ENCODE peak calls at places on chromosomes 4 and X, in eight cellular contexts. R is sigmoid colon, T is ovary, V is NB4, I is heart left ventricle, U is stomach, J is H1, X is tibial nerve. E is an unnamed sample.

GRCh38 chr4:5204781-5205180 is 153.5 kb downstream of the STK32B start:
- DNase-seq in R (no peak), T (no peak), V (no peak), I (no peak), U (no peak), J (no peak), X (no peak), E (peak)

GRCh38 chr4:164880489-164881262 is 3.7 kb downstream of the APELA start:
- DNase-seq in R (no peak), T (no peak), V (no peak), I (no peak), U (no peak), J (no peak), X (no peak), E (no peak)

GRCh38 chr4:13933163-13933562 is 305.6 kb upstream of the BOD1L1 start:
- DNase-seq in R (no peak), T (no peak), V (peak), I (no peak), U (no peak), J (no peak), X (no peak), E (no peak)

GRCh38 chrX:13398073-13398823 is 78.4 kb upstream of the ATXN3L start:
- DNase-seq in R (peak), T (peak), V (peak), I (peak), U (peak), J (peak), X (no peak), E (peak)

GRCh38 chrX:16039363-16039762 is 84.0 kb upstream of the GRPR start:
- DNase-seq in R (no peak), T (no peak), V (no peak), I (no peak), U (no peak), J (no peak), X (no peak), E (no peak)

GRCh38 chr4:37392540-37393255 is 148.2 kb downstream of the NWD2 start:
- DNase-seq in R (peak), T (no peak), V (no peak), I (peak), U (peak), J (no peak), X (peak), E (no peak)

GRCh38 chr4:31518796-31519250 is 798.7 kb downstream of the PCDH7 start:
- DNase-seq in R (no peak), T (no peak), V (no peak), I (no peak), U (no peak), J (no peak), X (no peak), E (no peak)

GRCh38 chrX:20144491-20144890 is 2.9 kb upstream of the EIF1AX start:
- DNase-seq in R (no peak), T (no peak), V (peak), I (no peak), U (no peak), J (no peak), X (no peak), E (no peak)

GRCh38 chrX:105116541-105116940 is 104.0 kb downstream of the TEX13A start:
- DNase-seq in R (no peak), T (no peak), V (no peak), I (no peak), U (no peak), J (no peak), X (no peak), E (no peak)

GRCh38 chrX:24398766-24399165 is 38.3 kb downstream of the SUPT20HL1 start:
- DNase-seq in R (no peak), T (no peak), V (no peak), I (no peak), U (no peak), J (no peak), X (no peak), E (no peak)

GRCh38 chr4:15925830-15926229 is 12.7 kb downstream of the FGFBP1 start:
- DNase-seq in R (no peak), T (no peak), V (no peak), I (no peak), U (no peak), J (no peak), X (no peak), E (no peak)

GRCh38 chr4:48698029-48698901 is 81.8 kb downstream of the FRYL start:
- DNase-seq in R (peak), T (peak), V (peak), I (peak), U (peak), J (no peak), X (peak), E (peak)

DNA sequence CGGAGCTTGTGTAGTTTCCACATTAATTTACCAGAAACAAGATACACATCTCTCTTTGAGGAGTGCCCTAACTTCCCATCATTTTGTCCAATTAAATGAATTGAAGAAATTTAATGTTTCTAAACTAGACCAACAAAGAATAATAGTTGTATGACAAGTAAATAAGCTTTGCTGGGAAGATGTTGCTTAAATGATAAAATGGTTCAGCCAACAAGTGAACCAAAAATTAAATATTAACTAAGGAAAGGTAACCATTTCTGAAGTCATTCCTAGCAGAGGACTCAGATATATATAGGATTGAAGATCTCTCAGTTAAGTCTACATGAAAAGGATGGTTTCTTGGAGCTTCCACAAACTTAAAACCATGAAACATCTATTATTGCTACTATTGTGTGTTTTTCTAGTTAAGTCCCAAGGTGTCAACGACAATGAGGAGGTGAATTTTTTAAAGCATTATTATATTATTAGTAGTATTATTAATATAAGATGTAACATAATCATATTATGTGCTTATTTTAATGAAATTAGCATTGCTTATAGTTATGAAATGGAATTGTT is at the start of gene FGB:
- DNase-seq in R (no peak), T (no peak), V (no peak), I (no peak), U (no peak), J (no peak), X (no peak), E (no peak)
- TF ChIP-seq POLR2A in R (no peak), T (no peak), V (no peak), I (no peak), U (no peak), J (no peak), X (no peak), E (no peak)

GRCh38 chrX:154140206-154140605 is 3.8 kb upstream of the OPN1LW start:
- DNase-seq in R (no peak), T (no peak), V (no peak), I (no peak), U (no peak), J (no peak), X (no peak), E (no peak)
- TF ChIP-seq CTCF in R (no peak), T (no peak), V (no peak), I (no peak), U (no peak), J (no peak), X (no peak), E (no peak)

DNA sequence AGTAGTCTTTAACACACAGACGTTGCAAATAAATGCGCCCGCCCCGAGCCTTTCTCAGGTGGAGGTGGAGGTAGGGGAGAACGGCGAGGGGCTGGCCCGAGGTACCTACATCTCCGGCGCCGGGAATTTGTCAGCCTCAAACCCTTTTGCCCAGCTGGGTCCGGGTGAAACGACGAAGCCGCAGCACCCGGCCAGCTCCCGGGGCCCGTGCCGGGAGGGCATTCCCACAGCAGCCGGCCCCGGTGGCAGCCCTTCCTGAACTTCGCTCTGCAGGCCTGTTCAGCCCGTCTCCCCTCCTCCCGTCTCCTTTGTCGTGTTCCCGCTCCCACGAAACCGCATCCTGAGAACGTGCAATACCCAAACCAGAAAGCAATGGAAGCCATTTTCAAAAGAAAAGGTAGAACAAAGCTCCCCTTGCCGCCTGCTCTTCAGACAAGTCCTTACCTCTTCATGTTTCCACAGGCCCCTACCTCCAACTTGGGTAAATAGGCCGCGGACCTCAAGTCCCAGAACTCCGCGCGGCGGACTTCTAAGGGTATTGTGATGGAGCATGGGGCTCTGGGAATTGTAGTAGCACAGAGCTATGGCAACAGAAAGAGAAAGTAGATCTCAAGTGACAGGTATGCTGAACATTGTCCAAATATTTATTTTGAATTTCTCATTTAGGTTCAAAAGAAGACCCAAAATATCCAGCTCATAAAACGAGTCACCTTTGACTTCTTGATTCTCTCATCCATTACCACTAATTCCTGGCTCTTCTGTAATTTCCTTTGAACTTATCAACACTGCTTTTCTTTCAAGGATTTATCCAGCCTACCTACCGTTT is at the start of gene RBM41:
- DNase-seq in R (peak), T (peak), V (peak), I (peak), U (peak), J (peak), X (peak), E (peak)
- TF ChIP-seq POLR2A in R (no peak), T (no peak), V (no peak), I (no peak), U (no peak), J (peak), X (peak), E (no peak)

GRCh38 chr4:17447675-17448298 is 64.1 kb downstream of the QDPR start:
- DNase-seq in R (no peak), T (no peak), V (peak), I (no peak), U (peak), J (no peak), X (no peak), E (no peak)

GRCh38 chr4:17450431-17450830 is 61.5 kb downstream of the QDPR start:
- DNase-seq in R (no peak), T (no peak), V (no peak), I (no peak), U (no peak), J (no peak), X (no peak), E (no peak)

GRCh38 chr4:17448689-17449088 is 63.2 kb downstream of the QDPR start:
- DNase-seq in R (no peak), T (no peak), V (peak), I (no peak), U (no peak), J (no peak), X (no peak), E (no peak)

GRCh38 chr4:17447056-17447455 is 64.8 kb downstream of the QDPR start:
- DNase-seq in R (no peak), T (no peak), V (no peak), I (no peak), U (no peak), J (no peak), X (no peak), E (no peak)
- TF ChIP-seq CTCF in R (no peak), T (no peak), V (no peak), I (no peak), U (no peak), J (no peak), X (no peak), E (no peak)

DNA sequence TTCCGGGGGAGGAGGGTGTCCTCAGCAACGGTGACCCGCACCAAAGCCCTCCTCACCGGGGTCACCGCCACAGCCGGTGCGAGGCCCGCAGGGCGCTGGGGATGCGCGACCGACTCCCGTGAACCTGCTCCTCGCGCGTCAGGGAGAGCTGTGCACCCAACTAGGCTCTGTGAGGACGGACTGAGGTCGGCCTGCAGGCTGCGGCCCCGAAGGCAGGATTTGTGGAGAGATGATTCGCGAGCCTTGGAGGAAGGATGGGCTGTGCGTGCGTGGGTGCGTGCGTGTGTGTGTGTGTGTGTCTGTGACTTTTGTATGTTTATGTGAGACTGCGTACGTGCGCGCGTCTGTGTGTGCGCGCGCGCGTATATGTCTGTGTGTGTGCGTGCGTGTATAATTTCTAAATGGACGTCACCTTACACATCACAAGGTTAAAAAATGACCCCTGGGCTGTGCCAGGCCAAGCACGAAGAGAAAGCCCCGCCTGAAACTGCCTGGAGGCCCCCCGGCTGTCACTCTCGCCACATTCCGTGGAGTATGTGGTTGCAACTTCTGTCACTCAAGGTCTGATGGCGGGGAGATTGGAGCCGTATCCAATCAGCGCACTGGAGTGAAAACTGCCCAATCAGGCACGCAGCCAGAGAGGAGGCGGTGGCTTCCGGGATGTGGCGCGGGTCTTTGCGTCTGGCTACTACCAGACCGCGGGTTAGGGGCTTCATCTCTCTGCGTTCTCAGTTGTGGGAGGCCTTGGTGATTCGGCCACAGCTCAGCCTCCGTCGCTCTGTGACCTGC is at the start of gene ZNF141:
- DNase-seq in R (peak), T (peak), V (peak), I (peak), U (peak), J (peak), X (peak), E (peak)
- TF ChIP-seq POLR2A in R (peak), T (peak), V (no peak), I (peak), U (no peak), J (peak), X (peak), E (no peak)

GRCh38 chrX:134908235-134908834 is 82.5 kb upstream of the SMIM10 start:
- DNase-seq in R (no peak), T (no peak), V (peak), I (no peak), U (no peak), J (no peak), X (no peak), E (no peak)
- TF ChIP-seq CTCF in R (no peak), T (no peak), V (peak), I (no peak), U (no peak), J (no peak), X (no peak), E (no peak)

DNA sequence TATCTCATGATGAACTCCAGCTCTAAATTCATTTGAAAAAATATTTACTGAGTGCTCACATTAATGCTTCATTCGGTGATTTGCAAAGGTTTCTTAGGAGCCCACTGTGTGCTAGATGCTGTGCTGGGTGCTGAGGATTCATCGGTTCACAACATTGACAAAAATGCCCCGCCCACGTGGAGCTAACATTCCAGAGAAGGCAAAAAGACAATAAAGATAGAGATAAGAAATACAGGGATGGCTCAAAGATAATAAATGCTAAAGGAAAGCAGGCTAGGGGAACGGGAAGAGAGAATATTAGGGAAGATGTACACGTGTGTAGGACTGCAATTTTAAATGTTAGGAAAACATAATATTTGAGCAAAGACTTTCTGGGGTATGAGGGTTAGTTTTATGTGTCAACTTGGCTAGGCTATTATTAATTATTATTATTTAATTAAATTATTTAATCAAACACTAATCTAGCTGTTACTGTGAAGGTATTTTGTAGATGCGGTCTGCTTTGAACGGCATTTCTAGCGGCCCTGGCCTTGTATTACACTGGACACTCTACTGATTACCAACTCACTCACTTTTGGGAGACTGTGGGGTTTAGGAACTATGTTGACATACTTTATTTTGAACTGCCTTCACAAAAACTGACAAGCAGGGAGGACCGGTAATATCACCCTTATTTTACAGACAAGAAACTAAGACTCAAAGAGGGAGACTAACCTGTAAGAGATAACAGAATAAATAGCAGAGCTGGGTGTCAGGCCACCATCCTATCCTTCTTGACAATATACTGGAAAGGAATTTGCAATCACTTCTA is 61.9 kb upstream of the IRF2 start:
- DNase-seq in R (no peak), T (no peak), V (no peak), I (no peak), U (no peak), J (no peak), X (no peak), E (no peak)
- TF ChIP-seq POLR2A in R (no peak), T (no peak), V (no peak), I (no peak), U (no peak), J (no peak), X (no peak), E (no peak)

DNA sequence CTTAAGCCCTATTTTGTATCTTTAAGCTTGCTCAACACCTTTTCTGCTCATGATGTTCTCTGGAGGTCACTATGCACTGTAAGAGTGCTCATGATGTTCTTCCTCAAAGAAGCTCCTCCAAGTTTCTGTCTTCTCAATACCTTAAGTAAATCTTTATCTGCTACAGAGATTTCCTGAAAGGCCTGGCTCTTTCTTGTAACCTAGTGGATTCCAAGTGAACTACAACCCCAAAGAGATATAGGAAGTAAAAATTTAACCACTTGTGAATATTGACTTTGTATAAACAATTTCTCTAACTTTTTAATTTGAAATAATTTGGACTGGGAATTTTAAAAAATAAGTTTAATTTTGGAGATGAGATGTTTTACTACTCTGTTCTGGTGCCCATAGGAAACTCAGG is 39.3 kb upstream of the XK start:
- DNase-seq in R (no peak), T (no peak), V (peak), I (no peak), U (no peak), J (no peak), X (no peak), E (no peak)
- TF ChIP-seq CTCF in R (no peak), T (no peak), V (no peak), I (no peak), U (peak), J (no peak), X (no peak), E (no peak)

GRCh38 chr4:74316397-74316796 is 8.1 kb downstream of the EPGN start:
- DNase-seq in R (no peak), T (no peak), V (no peak), I (no peak), U (no peak), J (no peak), X (no peak), E (no peak)

GRCh38 chr4:74317616-74318256 is 9.5 kb downstream of the EPGN start:
- DNase-seq in R (no peak), T (no peak), V (no peak), I (no peak), U (no peak), J (no peak), X (no peak), E (no peak)

GRCh38 chr4:74319506-74319905 is 11.2 kb downstream of the EPGN start:
- DNase-seq in R (no peak), T (no peak), V (no peak), I (no peak), U (no peak), J (no peak), X (no peak), E (no peak)

GRCh38 chr4:74320559-74321118 is 12.4 kb downstream of the EPGN start:
- DNase-seq in R (no peak), T (no peak), V (peak), I (no peak), U (peak), J (peak), X (no peak), E (no peak)

DNA sequence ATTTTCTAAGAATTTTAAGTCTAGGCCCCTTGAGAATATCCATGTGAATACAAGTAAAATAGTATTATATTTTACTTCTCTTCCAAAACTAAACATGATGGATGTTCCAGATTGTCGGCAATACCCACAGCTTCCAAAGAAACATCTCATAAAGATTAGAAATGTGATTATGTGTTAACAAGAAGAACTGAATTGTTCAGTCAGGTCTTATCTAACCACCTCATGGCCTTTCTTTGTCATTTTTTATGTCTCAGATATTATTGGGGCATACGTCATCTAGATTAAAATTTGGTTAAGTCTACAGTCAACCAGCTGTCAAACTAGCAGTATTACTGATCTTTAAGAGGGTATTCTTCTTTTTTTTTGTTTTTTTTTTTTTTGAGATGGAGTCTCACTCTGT is 10.0 kb downstream of the EPGN start:
- DNase-seq in R (no peak), T (no peak), V (no peak), I (no peak), U (no peak), J (no peak), X (no peak), E (no peak)
- TF ChIP-seq POLR2A in R (no peak), T (no peak), V (no peak), I (no peak), U (no peak), J (no peak), X (no peak), E (no peak)

E was measured in lower leg skin.